ENCODE peak calls at places on chromosomes 2 and 18, in seven cellular contexts. One of them, this sample, is unnamed. For H3K36me3, the result is how much of the 10 kb centered on the place peaks cover.

GRCh38 chr2:18630541-18630940 is 41.2 kb upstream of the NT5C1B start:
- DNase-seq in GM06990: no peak
- DNase-seq in IMR-90: peak
- DNase-seq in adipocyte: no peak
- DNase-seq in CD8-positive, alpha-beta T cell: no peak
- DNase-seq in HCT116: no peak
- DNase-seq in endodermal cell: no peak
- DNase-seq in this sample: peak

GRCh38 chr2:153287109-153287801 is 191.3 kb downstream of the RPRM start:
- DNase-seq in endodermal cell: peak
- DNase-seq in HCT116: peak
- DNase-seq in IMR-90: no peak
- DNase-seq in CD8-positive, alpha-beta T cell: no peak
- DNase-seq in GM06990: no peak
- DNase-seq in adipocyte: no peak
- DNase-seq in this sample: peak

GRCh38 chr2:118805061-118805690 is 42.3 kb downstream of the EN1 start:
- DNase-seq in GM06990: no peak
- DNase-seq in IMR-90: no peak
- DNase-seq in adipocyte: no peak
- DNase-seq in endodermal cell: no peak
- DNase-seq in CD8-positive, alpha-beta T cell: no peak
- DNase-seq in HCT116: no peak
- DNase-seq in this sample: no peak

GRCh38 chr2:125456851-125457250 is 1199.1 kb upstream of the GYPC start:
- DNase-seq in IMR-90: no peak
- DNase-seq in CD8-positive, alpha-beta T cell: no peak
- DNase-seq in endodermal cell: no peak
- DNase-seq in GM06990: no peak
- DNase-seq in adipocyte: peak
- DNase-seq in HCT116: no peak
- DNase-seq in this sample: no peak

GRCh38 chr2:109066501-109066900 is 62.5 kb upstream of the SH3RF3 start:
- DNase-seq in HCT116: no peak
- DNase-seq in CD8-positive, alpha-beta T cell: no peak
- DNase-seq in IMR-90: no peak
- DNase-seq in GM06990: no peak
- DNase-seq in endodermal cell: no peak
- DNase-seq in adipocyte: no peak
- DNase-seq in this sample: no peak

GRCh38 chr2:64018715-64019082 is 529 bp downstream of the VPS54 start:
- DNase-seq in GM06990: no peak
- DNase-seq in endodermal cell: no peak
- DNase-seq in IMR-90: no peak
- DNase-seq in HCT116: no peak
- DNase-seq in CD8-positive, alpha-beta T cell: no peak
- DNase-seq in adipocyte: peak
- DNase-seq in this sample: peak

GRCh38 chr18:46481048-46481846 is 175.8 kb downstream of the LOXHD1 start:
- DNase-seq in adipocyte: peak
- DNase-seq in IMR-90: peak
- DNase-seq in HCT116: peak
- DNase-seq in GM06990: no peak
- DNase-seq in CD8-positive, alpha-beta T cell: peak
- DNase-seq in endodermal cell: peak
- DNase-seq in this sample: peak

GRCh38 chr2:39741871-39742270 is 37.2 kb downstream of the THUMPD2 start:
- DNase-seq in IMR-90: peak
- DNase-seq in CD8-positive, alpha-beta T cell: no peak
- DNase-seq in adipocyte: no peak
- DNase-seq in GM06990: no peak
- DNase-seq in HCT116: no peak
- DNase-seq in endodermal cell: no peak
- DNase-seq in this sample: no peak

GRCh38 chr2:88199912-88200682 is 30.0 kb downstream of the THNSL2 start:
- DNase-seq in endodermal cell: peak
- DNase-seq in CD8-positive, alpha-beta T cell: no peak
- DNase-seq in adipocyte: peak
- DNase-seq in GM06990: no peak
- DNase-seq in IMR-90: no peak
- DNase-seq in HCT116: no peak
- DNase-seq in this sample: peak

GRCh38 chr2:45435316-45435715 is 175.8 kb downstream of the SRBD1 start:
- DNase-seq in IMR-90: peak
- DNase-seq in CD8-positive, alpha-beta T cell: no peak
- DNase-seq in HCT116: no peak
- DNase-seq in adipocyte: peak
- DNase-seq in GM06990: no peak
- DNase-seq in endodermal cell: no peak
- DNase-seq in this sample: no peak

GRCh38 chr2:43171789-43172188 is 54.6 kb downstream of the ZFP36L2 start:
- DNase-seq in adipocyte: peak
- DNase-seq in HCT116: no peak
- DNase-seq in CD8-positive, alpha-beta T cell: no peak
- DNase-seq in IMR-90: peak
- DNase-seq in GM06990: no peak
- DNase-seq in endodermal cell: peak
- DNase-seq in this sample: no peak

GRCh38 chr2:37037771-37038170 is 46.4 kb downstream of the HEATR5B start:
- DNase-seq in adipocyte: no peak
- DNase-seq in IMR-90: no peak
- DNase-seq in GM06990: no peak
- DNase-seq in endodermal cell: no peak
- DNase-seq in HCT116: no peak
- DNase-seq in CD8-positive, alpha-beta T cell: no peak
- DNase-seq in this sample: no peak

GRCh38 chr2:108908717-108909077 is 80.3 kb downstream of the EDAR start:
- DNase-seq in HCT116: no peak
- DNase-seq in adipocyte: no peak
- DNase-seq in IMR-90: no peak
- DNase-seq in CD8-positive, alpha-beta T cell: no peak
- DNase-seq in GM06990: no peak
- DNase-seq in endodermal cell: peak
- DNase-seq in this sample: no peak

GRCh38 chr18:79682896-79683625 is 3.5 kb downstream of the CTDP1 start:
- DNase-seq in adipocyte: no peak
- DNase-seq in CD8-positive, alpha-beta T cell: peak
- DNase-seq in IMR-90: no peak
- DNase-seq in HCT116: no peak
- DNase-seq in endodermal cell: peak
- DNase-seq in GM06990: no peak
- DNase-seq in this sample: no peak

GRCh38 chr18:48787523-48788151 is 163.1 kb downstream of the SMAD7 start:
- DNase-seq in HCT116: no peak
- DNase-seq in GM06990: no peak
- DNase-seq in endodermal cell: peak
- DNase-seq in IMR-90: peak
- DNase-seq in adipocyte: peak
- DNase-seq in CD8-positive, alpha-beta T cell: no peak
- DNase-seq in this sample: no peak

GRCh38 chr2:106845716-106846115 is 40.3 kb downstream of the ST6GAL2 start:
- DNase-seq in adipocyte: no peak
- DNase-seq in GM06990: no peak
- DNase-seq in IMR-90: no peak
- DNase-seq in endodermal cell: no peak
- DNase-seq in CD8-positive, alpha-beta T cell: no peak
- DNase-seq in HCT116: no peak
- DNase-seq in this sample: no peak

GRCh38 chr2:218230882-218231281 is 13.9 kb downstream of the ARPC2 start:
- DNase-seq in IMR-90: peak
- DNase-seq in adipocyte: peak
- DNase-seq in CD8-positive, alpha-beta T cell: peak
- DNase-seq in HCT116: no peak
- DNase-seq in endodermal cell: no peak
- DNase-seq in GM06990: no peak
- DNase-seq in this sample: no peak

GRCh38 chr2:150663143-150663542 is 175.7 kb upstream of the RND3 start:
- DNase-seq in IMR-90: peak
- DNase-seq in endodermal cell: no peak
- DNase-seq in adipocyte: peak
- DNase-seq in GM06990: no peak
- DNase-seq in CD8-positive, alpha-beta T cell: no peak
- DNase-seq in HCT116: peak
- DNase-seq in this sample: peak

GRCh38 chr2:20422679-20423271 is 24.1 kb upstream of the RHOB start:
- DNase-seq in GM06990: no peak
- DNase-seq in IMR-90: peak
- DNase-seq in HCT116: no peak
- DNase-seq in CD8-positive, alpha-beta T cell: no peak
- DNase-seq in endodermal cell: peak
- DNase-seq in adipocyte: peak
- DNase-seq in this sample: peak

GRCh38 chr2:233443511-233444183 is 89.4 kb downstream of the DGKD start:
- DNase-seq in GM06990: peak
- DNase-seq in HCT116: peak
- DNase-seq in adipocyte: peak
- DNase-seq in CD8-positive, alpha-beta T cell: peak
- DNase-seq in IMR-90: peak
- DNase-seq in endodermal cell: peak
- DNase-seq in this sample: peak

GRCh38 chr2:56009758-56010534 is 86.4 kb upstream of the EFEMP1 start:
- DNase-seq in IMR-90: peak
- DNase-seq in endodermal cell: no peak
- DNase-seq in CD8-positive, alpha-beta T cell: no peak
- DNase-seq in adipocyte: peak
- DNase-seq in HCT116: peak
- DNase-seq in GM06990: no peak
- DNase-seq in this sample: no peak

DNA sequence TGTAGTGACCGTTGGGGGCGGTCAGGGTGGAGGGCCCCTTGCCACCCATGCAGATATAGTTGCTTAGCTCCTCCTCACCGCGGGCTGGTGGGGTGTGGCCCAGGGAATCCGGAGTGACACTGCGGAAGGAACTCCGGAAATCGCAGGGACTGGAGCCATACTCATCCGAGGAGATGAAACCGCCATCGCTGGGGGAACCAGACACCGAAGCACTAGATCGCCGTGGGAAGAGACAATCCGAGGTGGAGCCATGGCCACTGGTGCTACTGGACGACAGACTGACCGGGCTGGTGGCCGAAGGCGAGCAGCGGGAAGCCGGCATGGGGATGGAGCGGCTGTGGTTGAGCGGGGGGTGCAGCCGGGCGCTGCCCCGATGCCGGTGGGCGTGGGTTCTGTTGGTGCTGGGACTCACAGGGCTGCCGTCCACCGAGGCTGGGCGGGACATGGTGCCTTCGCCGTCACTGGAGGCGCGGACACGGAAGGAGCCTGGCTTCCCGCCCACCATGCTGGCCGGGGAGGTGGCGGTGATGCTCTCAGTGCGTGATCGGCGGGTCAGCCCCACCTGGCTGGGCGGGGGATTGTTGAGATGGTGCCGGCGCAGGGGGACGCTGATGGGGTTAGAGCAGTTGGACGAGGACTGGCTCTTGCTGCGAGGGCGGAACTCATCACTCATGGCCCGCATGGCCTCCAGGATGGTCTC is 2.2 kb downstream of the IRS1 start:
- DNase-seq in HCT116: no peak
- DNase-seq in CD8-positive, alpha-beta T cell: peak
- DNase-seq in endodermal cell: no peak
- DNase-seq in IMR-90: peak
- DNase-seq in GM06990: peak
- DNase-seq in adipocyte: no peak
- DNase-seq in this sample: peak
- H3K4me3 ChIP-seq in HCT116: no peak
- H3K4me3 ChIP-seq in CD8-positive, alpha-beta T cell: no peak
- H3K4me3 ChIP-seq in endodermal cell: no peak
- H3K4me3 ChIP-seq in IMR-90: peak
- H3K4me3 ChIP-seq in GM06990: no peak
- H3K4me3 ChIP-seq in adipocyte: peak
- H3K4me3 ChIP-seq in this sample: peak

GRCh38 chr18:11873670-11874340 is 22.6 kb downstream of the CHMP1B start:
- DNase-seq in GM06990: no peak
- DNase-seq in endodermal cell: peak
- DNase-seq in IMR-90: no peak
- DNase-seq in CD8-positive, alpha-beta T cell: no peak
- DNase-seq in HCT116: no peak
- DNase-seq in adipocyte: no peak
- DNase-seq in this sample: no peak

GRCh38 chr18:11880586-11881304 is 27.4 kb downstream of the MPPE1 start:
- DNase-seq in adipocyte: no peak
- DNase-seq in HCT116: no peak
- DNase-seq in CD8-positive, alpha-beta T cell: no peak
- DNase-seq in IMR-90: no peak
- DNase-seq in GM06990: no peak
- DNase-seq in endodermal cell: peak
- DNase-seq in this sample: no peak

GRCh38 chr18:11874676-11875075 is 23.5 kb downstream of the CHMP1B start:
- DNase-seq in HCT116: no peak
- DNase-seq in adipocyte: no peak
- DNase-seq in GM06990: no peak
- DNase-seq in CD8-positive, alpha-beta T cell: no peak
- DNase-seq in endodermal cell: peak
- DNase-seq in IMR-90: no peak
- DNase-seq in this sample: no peak

GRCh38 chr18:11872479-11873136 is 21.4 kb downstream of the CHMP1B start:
- DNase-seq in GM06990: no peak
- DNase-seq in CD8-positive, alpha-beta T cell: peak
- DNase-seq in endodermal cell: peak
- DNase-seq in adipocyte: peak
- DNase-seq in HCT116: peak
- DNase-seq in IMR-90: no peak
- DNase-seq in this sample: no peak

DNA sequence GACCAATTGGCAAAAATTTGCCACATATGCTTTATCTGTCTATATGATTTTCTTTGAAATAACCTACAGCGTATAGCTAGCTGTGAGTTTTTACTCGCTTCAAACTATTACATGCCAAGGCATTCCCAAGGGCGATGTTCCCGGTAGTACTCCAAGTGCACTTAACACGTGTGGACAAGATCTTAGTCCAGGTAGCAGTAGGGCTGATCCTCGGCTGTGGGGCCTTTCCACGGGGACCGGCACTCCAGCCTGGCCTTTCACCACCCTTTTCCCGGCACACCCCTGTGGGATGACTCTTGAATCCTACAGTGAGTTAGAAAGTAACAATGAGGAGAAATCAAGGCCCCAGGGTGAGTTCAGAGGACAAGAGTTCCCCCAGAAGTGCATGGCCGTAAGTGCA is 26.3 kb downstream of the CHMP1B start:
- DNase-seq in adipocyte: no peak
- DNase-seq in CD8-positive, alpha-beta T cell: no peak
- DNase-seq in HCT116: no peak
- DNase-seq in IMR-90: no peak
- DNase-seq in endodermal cell: no peak
- DNase-seq in GM06990: no peak
- DNase-seq in this sample: no peak
- H3K36me3 ChIP-seq in adipocyte: under half
- H3K36me3 ChIP-seq in CD8-positive, alpha-beta T cell: under half
- H3K36me3 ChIP-seq in HCT116: under half
- H3K36me3 ChIP-seq in IMR-90: under half
- H3K36me3 ChIP-seq in endodermal cell: half or more
- H3K36me3 ChIP-seq in GM06990: under half
- H3K36me3 ChIP-seq in this sample: under half

GRCh38 chr2:240454031-240454901 is 18.8 kb downstream of the GPC1 start:
- DNase-seq in GM06990: no peak
- DNase-seq in endodermal cell: peak
- DNase-seq in HCT116: no peak
- DNase-seq in CD8-positive, alpha-beta T cell: no peak
- DNase-seq in IMR-90: no peak
- DNase-seq in adipocyte: no peak
- DNase-seq in this sample: no peak
- H3K4me3 ChIP-seq in GM06990: no peak
- H3K4me3 ChIP-seq in endodermal cell: peak
- H3K4me3 ChIP-seq in HCT116: no peak
- H3K4me3 ChIP-seq in CD8-positive, alpha-beta T cell: peak
- H3K4me3 ChIP-seq in IMR-90: no peak
- H3K4me3 ChIP-seq in adipocyte: no peak
- H3K4me3 ChIP-seq in this sample: no peak

GRCh38 chr2:239466755-239467271 is 66.0 kb upstream of the HDAC4 start:
- DNase-seq in GM06990: no peak
- DNase-seq in adipocyte: no peak
- DNase-seq in HCT116: no peak
- DNase-seq in endodermal cell: no peak
- DNase-seq in IMR-90: no peak
- DNase-seq in CD8-positive, alpha-beta T cell: no peak
- DNase-seq in this sample: no peak
- H3K36me3 ChIP-seq in GM06990: under half
- H3K36me3 ChIP-seq in adipocyte: under half
- H3K36me3 ChIP-seq in HCT116: under half
- H3K36me3 ChIP-seq in endodermal cell: under half
- H3K36me3 ChIP-seq in IMR-90: under half
- H3K36me3 ChIP-seq in CD8-positive, alpha-beta T cell: under half
- H3K36me3 ChIP-seq in this sample: under half